ENCODE peak calls at places on chromosomes 5 and 9, in nine cellular contexts. One of them, this sample, is unnamed.

GRCh38 chr5:173851595-173852248 is 36.4 kb upstream of the CPEB4 start:
- DNase-seq in T follicular helper cell: no peak
- DNase-seq in cardiac muscle cell: no peak
- DNase-seq in activated naive CD8-positive, alpha-beta T cell treated with anti-CD3 and anti-CD28 coated beads for 36 hours: no peak
- DNase-seq in amygdala: no peak
- DNase-seq in NCI-H2029 treated with DMSO at 0.1 percent for 48 hours: no peak
- DNase-seq in WTC11: no peak
- DNase-seq in stimulated activated CD4-positive, alpha-beta T cell treated with anti-CD3 and anti-CD28 coated beads, Interleukin-1b, Interleukin-23, amount 100 ng/mL, for 24 hours: no peak
- DNase-seq in frontal cortex: no peak
- DNase-seq in this sample: no peak

GRCh38 chr5:26881901-26882300 is 156.5 kb downstream of the CDH9 start:
- DNase-seq in T follicular helper cell: no peak
- DNase-seq in cardiac muscle cell: no peak
- DNase-seq in activated naive CD8-positive, alpha-beta T cell treated with anti-CD3 and anti-CD28 coated beads for 36 hours: no peak
- DNase-seq in amygdala: no peak
- DNase-seq in NCI-H2029 treated with DMSO at 0.1 percent for 48 hours: no peak
- DNase-seq in WTC11: no peak
- DNase-seq in stimulated activated CD4-positive, alpha-beta T cell treated with anti-CD3 and anti-CD28 coated beads, Interleukin-1b, Interleukin-23, amount 100 ng/mL, for 24 hours: no peak
- DNase-seq in frontal cortex: no peak
- DNase-seq in this sample: no peak

GRCh38 chr5:96734871-96735325 is 72.7 kb downstream of the CAST start:
- DNase-seq in T follicular helper cell: no peak
- DNase-seq in cardiac muscle cell: no peak
- DNase-seq in activated naive CD8-positive, alpha-beta T cell treated with anti-CD3 and anti-CD28 coated beads for 36 hours: no peak
- DNase-seq in amygdala: no peak
- DNase-seq in NCI-H2029 treated with DMSO at 0.1 percent for 48 hours: no peak
- DNase-seq in WTC11: no peak
- DNase-seq in stimulated activated CD4-positive, alpha-beta T cell treated with anti-CD3 and anti-CD28 coated beads, Interleukin-1b, Interleukin-23, amount 100 ng/mL, for 24 hours: no peak
- DNase-seq in frontal cortex: no peak
- DNase-seq in this sample: no peak

GRCh38 chr5:139092741-139093140 is 105.4 kb downstream of the SIL1 start:
- DNase-seq in T follicular helper cell: no peak
- DNase-seq in cardiac muscle cell: no peak
- DNase-seq in activated naive CD8-positive, alpha-beta T cell treated with anti-CD3 and anti-CD28 coated beads for 36 hours: no peak
- DNase-seq in amygdala: no peak
- DNase-seq in NCI-H2029 treated with DMSO at 0.1 percent for 48 hours: peak; percentile 44
- DNase-seq in WTC11: no peak
- DNase-seq in stimulated activated CD4-positive, alpha-beta T cell treated with anti-CD3 and anti-CD28 coated beads, Interleukin-1b, Interleukin-23, amount 100 ng/mL, for 24 hours: no peak
- DNase-seq in frontal cortex: no peak
- DNase-seq in this sample: no peak

GRCh38 chr9:72674961-72675360 is 153.6 kb downstream of the TMC1 start:
- DNase-seq in T follicular helper cell: no peak
- DNase-seq in cardiac muscle cell: no peak
- DNase-seq in activated naive CD8-positive, alpha-beta T cell treated with anti-CD3 and anti-CD28 coated beads for 36 hours: no peak
- DNase-seq in amygdala: no peak
- DNase-seq in NCI-H2029 treated with DMSO at 0.1 percent for 48 hours: no peak
- DNase-seq in WTC11: no peak
- DNase-seq in stimulated activated CD4-positive, alpha-beta T cell treated with anti-CD3 and anti-CD28 coated beads, Interleukin-1b, Interleukin-23, amount 100 ng/mL, for 24 hours: no peak
- DNase-seq in frontal cortex: no peak
- DNase-seq in this sample: no peak

GRCh38 chr9:93486269-93486668 is 32.9 kb upstream of the FAM120AOS start:
- DNase-seq in T follicular helper cell: no peak
- DNase-seq in cardiac muscle cell: no peak
- DNase-seq in activated naive CD8-positive, alpha-beta T cell treated with anti-CD3 and anti-CD28 coated beads for 36 hours: no peak
- DNase-seq in amygdala: no peak
- DNase-seq in NCI-H2029 treated with DMSO at 0.1 percent for 48 hours: no peak
- DNase-seq in WTC11: no peak
- DNase-seq in stimulated activated CD4-positive, alpha-beta T cell treated with anti-CD3 and anti-CD28 coated beads, Interleukin-1b, Interleukin-23, amount 100 ng/mL, for 24 hours: no peak
- DNase-seq in frontal cortex: no peak
- DNase-seq in this sample: no peak

GRCh38 chr9:109520475-109521132 is 22.5 kb upstream of the PTPN3 start:
- DNase-seq in T follicular helper cell: no peak
- DNase-seq in cardiac muscle cell: peak; percentile 84
- DNase-seq in activated naive CD8-positive, alpha-beta T cell treated with anti-CD3 and anti-CD28 coated beads for 36 hours: peak; percentile 24
- DNase-seq in amygdala: peak; percentile 62
- DNase-seq in NCI-H2029 treated with DMSO at 0.1 percent for 48 hours: peak; percentile 86
- DNase-seq in WTC11: peak; percentile 77
- DNase-seq in stimulated activated CD4-positive, alpha-beta T cell treated with anti-CD3 and anti-CD28 coated beads, Interleukin-1b, Interleukin-23, amount 100 ng/mL, for 24 hours: no peak
- DNase-seq in frontal cortex: peak; percentile 69
- DNase-seq in this sample: peak; percentile 39

GRCh38 chr9:93664549-93665120 is 88.3 kb downstream of the PHF2 start:
- DNase-seq in T follicular helper cell: no peak
- DNase-seq in cardiac muscle cell: no peak
- DNase-seq in activated naive CD8-positive, alpha-beta T cell treated with anti-CD3 and anti-CD28 coated beads for 36 hours: no peak
- DNase-seq in amygdala: no peak
- DNase-seq in NCI-H2029 treated with DMSO at 0.1 percent for 48 hours: no peak
- DNase-seq in WTC11: no peak
- DNase-seq in stimulated activated CD4-positive, alpha-beta T cell treated with anti-CD3 and anti-CD28 coated beads, Interleukin-1b, Interleukin-23, amount 100 ng/mL, for 24 hours: no peak
- DNase-seq in frontal cortex: no peak
- DNase-seq in this sample: no peak

GRCh38 chr5:177546262-177546741 is 8.1 kb downstream of the FAM193B start:
- DNase-seq in T follicular helper cell: no peak
- DNase-seq in cardiac muscle cell: no peak
- DNase-seq in activated naive CD8-positive, alpha-beta T cell treated with anti-CD3 and anti-CD28 coated beads for 36 hours: no peak
- DNase-seq in amygdala: no peak
- DNase-seq in NCI-H2029 treated with DMSO at 0.1 percent for 48 hours: no peak
- DNase-seq in WTC11: no peak
- DNase-seq in stimulated activated CD4-positive, alpha-beta T cell treated with anti-CD3 and anti-CD28 coated beads, Interleukin-1b, Interleukin-23, amount 100 ng/mL, for 24 hours: no peak
- DNase-seq in frontal cortex: peak; percentile 51
- DNase-seq in this sample: no peak

GRCh38 chr5:102762095-102762534 is 7.0 kb downstream of the PAM start:
- DNase-seq in T follicular helper cell: no peak
- DNase-seq in cardiac muscle cell: no peak
- DNase-seq in activated naive CD8-positive, alpha-beta T cell treated with anti-CD3 and anti-CD28 coated beads for 36 hours: no peak
- DNase-seq in amygdala: no peak
- DNase-seq in NCI-H2029 treated with DMSO at 0.1 percent for 48 hours: peak; percentile 81
- DNase-seq in WTC11: no peak
- DNase-seq in stimulated activated CD4-positive, alpha-beta T cell treated with anti-CD3 and anti-CD28 coated beads, Interleukin-1b, Interleukin-23, amount 100 ng/mL, for 24 hours: no peak
- DNase-seq in frontal cortex: no peak
- DNase-seq in this sample: no peak

GRCh38 chr5:98570010-98570409 is 203.5 kb upstream of the RGMB start:
- DNase-seq in T follicular helper cell: no peak
- DNase-seq in cardiac muscle cell: no peak
- DNase-seq in activated naive CD8-positive, alpha-beta T cell treated with anti-CD3 and anti-CD28 coated beads for 36 hours: no peak
- DNase-seq in amygdala: no peak
- DNase-seq in NCI-H2029 treated with DMSO at 0.1 percent for 48 hours: no peak
- DNase-seq in WTC11: no peak
- DNase-seq in stimulated activated CD4-positive, alpha-beta T cell treated with anti-CD3 and anti-CD28 coated beads, Interleukin-1b, Interleukin-23, amount 100 ng/mL, for 24 hours: no peak
- DNase-seq in frontal cortex: no peak
- DNase-seq in this sample: no peak

GRCh38 chr9:113999256-114000062 is 78.6 kb downstream of the AMBP start:
- DNase-seq in T follicular helper cell: no peak
- DNase-seq in cardiac muscle cell: no peak
- DNase-seq in activated naive CD8-positive, alpha-beta T cell treated with anti-CD3 and anti-CD28 coated beads for 36 hours: no peak
- DNase-seq in amygdala: no peak
- DNase-seq in NCI-H2029 treated with DMSO at 0.1 percent for 48 hours: no peak
- DNase-seq in WTC11: no peak
- DNase-seq in stimulated activated CD4-positive, alpha-beta T cell treated with anti-CD3 and anti-CD28 coated beads, Interleukin-1b, Interleukin-23, amount 100 ng/mL, for 24 hours: no peak
- DNase-seq in frontal cortex: no peak
- DNase-seq in this sample: no peak

GRCh38 chr9:4464911-4465513 is 25.3 kb upstream of the SLC1A1 start:
- DNase-seq in T follicular helper cell: no peak
- DNase-seq in cardiac muscle cell: no peak
- DNase-seq in activated naive CD8-positive, alpha-beta T cell treated with anti-CD3 and anti-CD28 coated beads for 36 hours: no peak
- DNase-seq in amygdala: no peak
- DNase-seq in NCI-H2029 treated with DMSO at 0.1 percent for 48 hours: no peak
- DNase-seq in WTC11: no peak
- DNase-seq in stimulated activated CD4-positive, alpha-beta T cell treated with anti-CD3 and anti-CD28 coated beads, Interleukin-1b, Interleukin-23, amount 100 ng/mL, for 24 hours: no peak
- DNase-seq in frontal cortex: no peak
- DNase-seq in this sample: no peak

GRCh38 chr5:176724472-176724871 is 77.2 kb downstream of the TSPAN17 start:
- DNase-seq in T follicular helper cell: no peak
- DNase-seq in cardiac muscle cell: peak; percentile 75
- DNase-seq in activated naive CD8-positive, alpha-beta T cell treated with anti-CD3 and anti-CD28 coated beads for 36 hours: no peak
- DNase-seq in amygdala: no peak
- DNase-seq in NCI-H2029 treated with DMSO at 0.1 percent for 48 hours: peak; percentile 76
- DNase-seq in WTC11: no peak
- DNase-seq in stimulated activated CD4-positive, alpha-beta T cell treated with anti-CD3 and anti-CD28 coated beads, Interleukin-1b, Interleukin-23, amount 100 ng/mL, for 24 hours: no peak
- DNase-seq in frontal cortex: no peak
- DNase-seq in this sample: no peak

GRCh38 chr9:128902351-128903078 is 18.3 kb upstream of the PHYHD1 start:
- DNase-seq in T follicular helper cell: peak; percentile 83
- DNase-seq in cardiac muscle cell: no peak
- DNase-seq in activated naive CD8-positive, alpha-beta T cell treated with anti-CD3 and anti-CD28 coated beads for 36 hours: peak; percentile 85
- DNase-seq in amygdala: no peak
- DNase-seq in NCI-H2029 treated with DMSO at 0.1 percent for 48 hours: no peak
- DNase-seq in WTC11: no peak
- DNase-seq in stimulated activated CD4-positive, alpha-beta T cell treated with anti-CD3 and anti-CD28 coated beads, Interleukin-1b, Interleukin-23, amount 100 ng/mL, for 24 hours: peak; percentile 52
- DNase-seq in frontal cortex: no peak
- DNase-seq in this sample: no peak

GRCh38 chr9:114805670-114806551 is at the start of gene TNFSF15:
- DNase-seq in T follicular helper cell: no peak
- DNase-seq in cardiac muscle cell: peak; percentile 23
- DNase-seq in activated naive CD8-positive, alpha-beta T cell treated with anti-CD3 and anti-CD28 coated beads for 36 hours: peak; percentile 38
- DNase-seq in amygdala: no peak
- DNase-seq in NCI-H2029 treated with DMSO at 0.1 percent for 48 hours: no peak
- DNase-seq in WTC11: peak; percentile 49
- DNase-seq in stimulated activated CD4-positive, alpha-beta T cell treated with anti-CD3 and anti-CD28 coated beads, Interleukin-1b, Interleukin-23, amount 100 ng/mL, for 24 hours: no peak
- DNase-seq in frontal cortex: no peak
- DNase-seq in this sample: no peak

GRCh38 chr5:128534729-128535128 is 3.3 kb downstream of the FBN2 start:
- DNase-seq in T follicular helper cell: no peak
- DNase-seq in cardiac muscle cell: peak; percentile 69
- DNase-seq in activated naive CD8-positive, alpha-beta T cell treated with anti-CD3 and anti-CD28 coated beads for 36 hours: no peak
- DNase-seq in amygdala: no peak
- DNase-seq in NCI-H2029 treated with DMSO at 0.1 percent for 48 hours: no peak
- DNase-seq in WTC11: no peak
- DNase-seq in stimulated activated CD4-positive, alpha-beta T cell treated with anti-CD3 and anti-CD28 coated beads, Interleukin-1b, Interleukin-23, amount 100 ng/mL, for 24 hours: no peak
- DNase-seq in frontal cortex: no peak
- DNase-seq in this sample: no peak

GRCh38 chr5:66828551-66829421 is 232.6 kb downstream of the MAST4 start:
- DNase-seq in T follicular helper cell: peak; percentile 37
- DNase-seq in cardiac muscle cell: peak; percentile 93
- DNase-seq in activated naive CD8-positive, alpha-beta T cell treated with anti-CD3 and anti-CD28 coated beads for 36 hours: peak; percentile 57
- DNase-seq in amygdala: peak; percentile 85
- DNase-seq in NCI-H2029 treated with DMSO at 0.1 percent for 48 hours: peak; percentile 47
- DNase-seq in WTC11: peak; percentile 45
- DNase-seq in stimulated activated CD4-positive, alpha-beta T cell treated with anti-CD3 and anti-CD28 coated beads, Interleukin-1b, Interleukin-23, amount 100 ng/mL, for 24 hours: no peak
- DNase-seq in frontal cortex: peak; percentile 45
- DNase-seq in this sample: no peak

GRCh38 chr5:24742334-24742733 is 97.6 kb upstream of the CDH10 start:
- DNase-seq in T follicular helper cell: no peak
- DNase-seq in cardiac muscle cell: no peak
- DNase-seq in activated naive CD8-positive, alpha-beta T cell treated with anti-CD3 and anti-CD28 coated beads for 36 hours: no peak
- DNase-seq in amygdala: no peak
- DNase-seq in NCI-H2029 treated with DMSO at 0.1 percent for 48 hours: no peak
- DNase-seq in WTC11: no peak
- DNase-seq in stimulated activated CD4-positive, alpha-beta T cell treated with anti-CD3 and anti-CD28 coated beads, Interleukin-1b, Interleukin-23, amount 100 ng/mL, for 24 hours: no peak
- DNase-seq in frontal cortex: no peak
- DNase-seq in this sample: peak; percentile 14

GRCh38 chr9:127684576-127684975 is 22.2 kb upstream of the CFAP157 start:
- DNase-seq in T follicular helper cell: no peak
- DNase-seq in cardiac muscle cell: no peak
- DNase-seq in activated naive CD8-positive, alpha-beta T cell treated with anti-CD3 and anti-CD28 coated beads for 36 hours: no peak
- DNase-seq in amygdala: no peak
- DNase-seq in NCI-H2029 treated with DMSO at 0.1 percent for 48 hours: no peak
- DNase-seq in WTC11: no peak
- DNase-seq in stimulated activated CD4-positive, alpha-beta T cell treated with anti-CD3 and anti-CD28 coated beads, Interleukin-1b, Interleukin-23, amount 100 ng/mL, for 24 hours: no peak
- DNase-seq in frontal cortex: no peak
- DNase-seq in this sample: peak; percentile 59

GRCh38 chr9:749712-750111 is 91.8 kb upstream of the DMRT1 start:
- DNase-seq in T follicular helper cell: no peak
- DNase-seq in cardiac muscle cell: no peak
- DNase-seq in activated naive CD8-positive, alpha-beta T cell treated with anti-CD3 and anti-CD28 coated beads for 36 hours: peak; percentile 45
- DNase-seq in amygdala: no peak
- DNase-seq in NCI-H2029 treated with DMSO at 0.1 percent for 48 hours: no peak
- DNase-seq in WTC11: no peak
- DNase-seq in stimulated activated CD4-positive, alpha-beta T cell treated with anti-CD3 and anti-CD28 coated beads, Interleukin-1b, Interleukin-23, amount 100 ng/mL, for 24 hours: no peak
- DNase-seq in frontal cortex: no peak
- DNase-seq in this sample: no peak

GRCh38 chr5:136011427-136012001 is 17.3 kb upstream of the TGFBI start:
- DNase-seq in T follicular helper cell: no peak
- DNase-seq in cardiac muscle cell: no peak
- DNase-seq in activated naive CD8-positive, alpha-beta T cell treated with anti-CD3 and anti-CD28 coated beads for 36 hours: no peak
- DNase-seq in amygdala: no peak
- DNase-seq in NCI-H2029 treated with DMSO at 0.1 percent for 48 hours: no peak
- DNase-seq in WTC11: no peak
- DNase-seq in stimulated activated CD4-positive, alpha-beta T cell treated with anti-CD3 and anti-CD28 coated beads, Interleukin-1b, Interleukin-23, amount 100 ng/mL, for 24 hours: no peak
- DNase-seq in frontal cortex: no peak
- DNase-seq in this sample: no peak

GRCh38 chr5:53151713-53152458 is 42.3 kb upstream of the MOCS2 start:
- DNase-seq in T follicular helper cell: no peak
- DNase-seq in cardiac muscle cell: no peak
- DNase-seq in activated naive CD8-positive, alpha-beta T cell treated with anti-CD3 and anti-CD28 coated beads for 36 hours: no peak
- DNase-seq in amygdala: no peak
- DNase-seq in NCI-H2029 treated with DMSO at 0.1 percent for 48 hours: no peak
- DNase-seq in WTC11: no peak
- DNase-seq in stimulated activated CD4-positive, alpha-beta T cell treated with anti-CD3 and anti-CD28 coated beads, Interleukin-1b, Interleukin-23, amount 100 ng/mL, for 24 hours: no peak
- DNase-seq in frontal cortex: no peak
- DNase-seq in this sample: no peak

GRCh38 chr9:129675656-129676055 is 10.2 kb downstream of the PRRX2 start:
- DNase-seq in T follicular helper cell: no peak
- DNase-seq in cardiac muscle cell: no peak
- DNase-seq in activated naive CD8-positive, alpha-beta T cell treated with anti-CD3 and anti-CD28 coated beads for 36 hours: no peak
- DNase-seq in amygdala: no peak
- DNase-seq in NCI-H2029 treated with DMSO at 0.1 percent for 48 hours: no peak
- DNase-seq in WTC11: no peak
- DNase-seq in stimulated activated CD4-positive, alpha-beta T cell treated with anti-CD3 and anti-CD28 coated beads, Interleukin-1b, Interleukin-23, amount 100 ng/mL, for 24 hours: no peak
- DNase-seq in frontal cortex: no peak
- DNase-seq in this sample: no peak

GRCh38 chr9:28206280-28206679 is 633.0 kb upstream of the C9orf72 start:
- DNase-seq in T follicular helper cell: no peak
- DNase-seq in cardiac muscle cell: no peak
- DNase-seq in activated naive CD8-positive, alpha-beta T cell treated with anti-CD3 and anti-CD28 coated beads for 36 hours: no peak
- DNase-seq in amygdala: no peak
- DNase-seq in NCI-H2029 treated with DMSO at 0.1 percent for 48 hours: no peak
- DNase-seq in WTC11: no peak
- DNase-seq in stimulated activated CD4-positive, alpha-beta T cell treated with anti-CD3 and anti-CD28 coated beads, Interleukin-1b, Interleukin-23, amount 100 ng/mL, for 24 hours: no peak
- DNase-seq in frontal cortex: no peak
- DNase-seq in this sample: no peak

GRCh38 chr9:104773118-104773517 is 9.2 kb downstream of the NIPSNAP3B start:
- DNase-seq in T follicular helper cell: no peak
- DNase-seq in cardiac muscle cell: no peak
- DNase-seq in activated naive CD8-positive, alpha-beta T cell treated with anti-CD3 and anti-CD28 coated beads for 36 hours: no peak
- DNase-seq in amygdala: no peak
- DNase-seq in NCI-H2029 treated with DMSO at 0.1 percent for 48 hours: no peak
- DNase-seq in WTC11: no peak
- DNase-seq in stimulated activated CD4-positive, alpha-beta T cell treated with anti-CD3 and anti-CD28 coated beads, Interleukin-1b, Interleukin-23, amount 100 ng/mL, for 24 hours: no peak
- DNase-seq in frontal cortex: no peak
- DNase-seq in this sample: no peak

GRCh38 chr9:72554221-72554641 is 32.8 kb downstream of the TMC1 start:
- DNase-seq in T follicular helper cell: no peak
- DNase-seq in cardiac muscle cell: no peak
- DNase-seq in activated naive CD8-positive, alpha-beta T cell treated with anti-CD3 and anti-CD28 coated beads for 36 hours: no peak
- DNase-seq in amygdala: no peak
- DNase-seq in NCI-H2029 treated with DMSO at 0.1 percent for 48 hours: no peak
- DNase-seq in WTC11: no peak
- DNase-seq in stimulated activated CD4-positive, alpha-beta T cell treated with anti-CD3 and anti-CD28 coated beads, Interleukin-1b, Interleukin-23, amount 100 ng/mL, for 24 hours: no peak
- DNase-seq in frontal cortex: no peak
- DNase-seq in this sample: no peak

GRCh38 chr9:80555782-80556325 is 984.1 kb downstream of the TLE4 start:
- DNase-seq in T follicular helper cell: no peak
- DNase-seq in cardiac muscle cell: no peak
- DNase-seq in activated naive CD8-positive, alpha-beta T cell treated with anti-CD3 and anti-CD28 coated beads for 36 hours: no peak
- DNase-seq in amygdala: no peak
- DNase-seq in NCI-H2029 treated with DMSO at 0.1 percent for 48 hours: no peak
- DNase-seq in WTC11: no peak
- DNase-seq in stimulated activated CD4-positive, alpha-beta T cell treated with anti-CD3 and anti-CD28 coated beads, Interleukin-1b, Interleukin-23, amount 100 ng/mL, for 24 hours: no peak
- DNase-seq in frontal cortex: no peak
- DNase-seq in this sample: no peak